ENCODE peak calls at places on chromosomes 6 and 20, in five cellular contexts. E is body of pancreas; U is heart left ventricle; R is naive thymus-derived CD4-positive, alpha-beta T cell; L is PC-3. P is an unnamed sample.

GRCh38 chr6:169843110-169843509 is 91.7 kb downstream of the ERMARD start:
- DNase-seq in E (no peak), U (no peak), R (no peak), L (no peak), P (no peak)

GRCh38 chr6:11428895-11429294 is 108.7 kb upstream of the TMEM170B start:
- DNase-seq in E (peak; percentile 18), U (no peak), R (no peak), L (peak; percentile 47), P (no peak)

GRCh38 chr20:36606171-36607116 is 865 bp downstream of the RAB5IF start:
- DNase-seq in E (peak; percentile 55), U (no peak), R (no peak), L (peak; percentile 32), P (no peak)

GRCh38 chr6:30344868-30345671 is at the start of gene RPP21:
- DNase-seq in E (peak; percentile 86), U (peak; percentile 92), R (peak; percentile 91), L (peak; percentile 79), P (peak; percentile 95)

GRCh38 chr6:53615633-53616449 is 49.7 kb downstream of the KLHL31 start:
- DNase-seq in E (peak; percentile 63), U (no peak), R (no peak), L (peak; percentile 99), P (no peak)

GRCh38 chr6:50610562-50610961 is 102.8 kb upstream of the TFAP2D start:
- DNase-seq in E (no peak), U (no peak), R (no peak), L (peak; percentile 48), P (no peak)

GRCh38 chr20:7650481-7650880 is 289.8 kb downstream of the HAO1 start:
- DNase-seq in E (peak; percentile 5), U (no peak), R (no peak), L (peak; percentile 84), P (no peak)

GRCh38 chr20:47659904-47660601 is 125.2 kb downstream of the SULF2 start:
- DNase-seq in E (no peak), U (no peak), R (no peak), L (no peak), P (no peak)

GRCh38 chr6:6600865-6601264 is 12.3 kb downstream of the LY86 start:
- DNase-seq in E (no peak), U (no peak), R (no peak), L (peak; percentile 29), P (no peak)

GRCh38 chr20:63699466-63700198 is 3.2 kb downstream of the TNFRSF6B start:
- DNase-seq in E (no peak), U (peak; percentile 66), R (peak; percentile 20), L (no peak), P (no peak)

GRCh38 chr6:129732542-129732941 is 22.6 kb upstream of the ARHGAP18 start:
- DNase-seq in E (no peak), U (no peak), R (no peak), L (peak; percentile 29), P (no peak)

GRCh38 chr20:370977-371754 is 9.4 kb upstream of the TRIB3 start:
- DNase-seq in E (no peak), U (no peak), R (no peak), L (peak; percentile 48), P (no peak)

GRCh38 chr6:66328181-66328580 is 621.2 kb upstream of the EYS start:
- DNase-seq in E (no peak), U (no peak), R (no peak), L (peak; percentile 75), P (no peak)

GRCh38 chr6:53315086-53315724 is 33.5 kb downstream of the ELOVL5 start:
- DNase-seq in E (no peak), U (no peak), R (no peak), L (no peak), P (no peak)

GRCh38 chr6:141562801-141563763 is 569.6 kb upstream of the GJE1 start:
- DNase-seq in E (peak; percentile 65), U (no peak), R (peak; percentile 30), L (peak; percentile 85), P (peak; percentile 31)

GRCh38 chr6:135686784-135687301 is 164.7 kb upstream of the PDE7B start:
- DNase-seq in E (no peak), U (no peak), R (no peak), L (peak; percentile 17), P (no peak)

GRCh38 chr6:56789342-56789741 is 146.7 kb upstream of the DST start:
- DNase-seq in E (no peak), U (no peak), R (no peak), L (peak; percentile 47), P (no peak)

GRCh38 chr6:117072134-117072533 is 193.2 kb upstream of the VGLL2 start:
- DNase-seq in E (no peak), U (peak; percentile 66), R (no peak), L (peak; percentile 50), P (no peak)

GRCh38 chr6:72836971-72837370 is 215.1 kb downstream of the KCNQ5 start:
- DNase-seq in E (no peak), U (no peak), R (no peak), L (no peak), P (no peak)

GRCh38 chr20:5400164-5400762 is 83.5 kb upstream of the PROKR2 start:
- DNase-seq in E (no peak), U (no peak), R (no peak), L (peak; percentile 37), P (no peak)

GRCh38 chr6:150368762-150369161 is at the start of gene IYD:
- DNase-seq in E (peak; percentile 19), U (no peak), R (no peak), L (no peak), P (no peak)

GRCh38 chr6:35790683-35791082 is 6.4 kb downstream of the CLPS start:
- DNase-seq in E (peak; percentile 69), U (no peak), R (no peak), L (no peak), P (no peak)
- H3K27ac ChIP-seq in E (peak overlapping the region; percentile 92), U (no peak overlapping the region), R (no peak overlapping the region), L (no peak overlapping the region), P (no peak overlapping the region)

DNA sequence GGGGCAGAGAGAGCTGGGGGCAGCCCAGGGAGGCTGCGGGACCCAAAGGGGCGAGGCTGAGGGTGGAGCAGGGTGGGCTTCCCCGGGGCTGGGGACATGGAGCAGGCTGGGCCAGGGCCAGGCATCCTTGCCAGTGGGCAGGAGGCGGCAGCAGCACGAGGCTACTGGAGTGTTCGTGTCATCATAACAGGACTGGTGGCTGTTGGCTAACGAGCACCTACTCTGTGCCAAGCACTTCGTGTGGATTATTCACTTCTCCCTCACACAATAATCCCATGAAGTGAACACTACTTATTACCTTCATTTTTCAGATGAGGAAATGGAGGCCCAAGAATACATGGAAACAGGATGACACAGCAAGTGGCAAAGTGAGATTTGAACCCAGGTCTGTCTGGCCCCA is 41.7 kb downstream of the GRM4 start:
- DNase-seq in E (no peak), U (no peak), R (no peak), L (no peak), P (no peak)
- H3K27me3 ChIP-seq in E (no peaks in the 10 kb centered on the region), U (no peaks in the 10 kb centered on the region), R (no peaks in the 10 kb centered on the region), L (peaks cover 10% of the 10 kb centered on the region), P (no peaks in the 10 kb centered on the region)

GRCh38 chr6:112203577-112204349 is 50.6 kb downstream of the LAMA4 start:
- DNase-seq in E (no peak), U (no peak), R (no peak), L (peak; percentile 96), P (no peak)
- H3K36me3 ChIP-seq in E (no peaks in the 10 kb centered on the region), U (peaks cover 24% of the 10 kb centered on the region), R (no peaks in the 10 kb centered on the region), L (no peaks in the 10 kb centered on the region), P (no peaks in the 10 kb centered on the region)

DNA sequence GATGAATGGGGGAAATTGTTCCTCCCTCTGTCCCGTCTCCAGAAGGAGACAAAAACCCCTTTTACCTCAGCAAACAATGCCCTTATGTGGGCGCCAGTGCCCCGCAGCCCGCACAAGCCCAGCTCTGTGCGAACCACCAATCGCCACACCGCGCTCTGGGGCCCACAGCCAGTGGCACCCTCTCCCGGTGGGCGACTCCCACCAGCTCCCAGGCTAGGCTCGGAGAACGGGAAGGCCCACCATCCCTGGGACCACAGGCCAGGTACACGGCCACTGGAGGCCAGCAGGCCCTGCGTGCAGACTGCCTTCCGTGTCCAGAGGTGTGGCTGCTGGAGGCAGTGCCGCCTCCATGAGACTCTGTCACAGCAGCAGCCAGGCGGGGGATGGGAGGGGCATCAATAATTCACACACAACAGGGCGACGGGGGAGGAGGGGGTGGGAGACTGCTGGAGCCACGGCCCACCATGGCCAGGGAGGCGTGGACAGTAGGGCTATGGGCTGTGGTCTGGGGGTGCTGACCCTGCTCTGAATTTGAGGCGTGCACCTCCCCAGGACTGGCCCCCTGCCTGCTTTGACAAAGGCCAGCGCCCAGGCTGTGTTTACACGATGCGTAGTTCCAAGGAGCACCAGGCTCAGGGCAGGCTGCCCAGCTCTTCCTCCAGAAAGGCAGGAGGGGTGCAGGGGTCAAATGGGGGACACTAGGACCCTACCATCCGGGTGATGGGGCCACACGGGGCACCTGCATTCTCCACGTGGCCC is 105.7 kb downstream of the ASXL1 start:
- DNase-seq in E (peak; percentile 79), U (peak; percentile 61), R (no peak), L (no peak), P (no peak)
- H3K27ac ChIP-seq in E (peak overlapping the region; percentile 84), U (no peak overlapping the region), R (no peak overlapping the region), L (no peak overlapping the region), P (no peak overlapping the region)

P was measured in WERI-Rb-1.